ENCODE peak calls at places on chromosomes 7 and 10, in seven cellular contexts. X is Panc1, E is spleen, Q is breast epithelium, H is HCT116, V is SK-N-SH, L is sigmoid colon. G is an unnamed sample.
A peak's percentile ranks its signal among the peaks of the same experiment; 100 is the strongest.

GRCh38 chr7:64733550-64734240 is 60.5 kb upstream of the ZNF138 start:
- DNase-seq in V (peak; percentile 19), L (no peak), E (no peak), H (no peak), Q (no peak), X (no peak), G (no peak)

GRCh38 chr10:49664842-49665355 is 14.6 kb upstream of the C10orf53 start:
- DNase-seq in V (no peak), Q (no peak), H (no peak), E (no peak), X (no peak), L (no peak), G (no peak)

GRCh38 chr10:34816067-34817002 is 1.2 kb upstream of the PARD3 start:
- DNase-seq in V (peak; percentile 49), E (peak; percentile 63), Q (peak; percentile 36), X (no peak), L (peak; percentile 66), H (no peak), G (no peak)

GRCh38 chr7:99383203-99383602 is 8.7 kb downstream of the ARPC1B start:
- DNase-seq in V (no peak), X (no peak), H (no peak), E (no peak), L (no peak), Q (no peak), G (no peak)

GRCh38 chr10:118571123-118571522 is 24.3 kb downstream of the PRLHR start:
- DNase-seq in E (no peak), X (no peak), L (peak; percentile 87), H (no peak), V (peak; percentile 41), Q (peak; percentile 67), G (no peak)

GRCh38 chr10:71390921-71391690 is 5.6 kb upstream of the CDH23 start:
- DNase-seq in E (peak; percentile 23), H (no peak), Q (no peak), X (no peak), V (no peak), L (no peak), G (no peak)

GRCh38 chr7:15709978-15710377 is 23.5 kb upstream of the MEOX2 start:
- DNase-seq in E (no peak), X (no peak), L (no peak), H (no peak), Q (no peak), V (no peak), G (no peak)

GRCh38 chr7:85730016-85730415 is 543.2 kb upstream of the SEMA3D start:
- DNase-seq in V (no peak), H (no peak), E (no peak), X (no peak), Q (no peak), L (no peak), G (no peak)

DNA sequence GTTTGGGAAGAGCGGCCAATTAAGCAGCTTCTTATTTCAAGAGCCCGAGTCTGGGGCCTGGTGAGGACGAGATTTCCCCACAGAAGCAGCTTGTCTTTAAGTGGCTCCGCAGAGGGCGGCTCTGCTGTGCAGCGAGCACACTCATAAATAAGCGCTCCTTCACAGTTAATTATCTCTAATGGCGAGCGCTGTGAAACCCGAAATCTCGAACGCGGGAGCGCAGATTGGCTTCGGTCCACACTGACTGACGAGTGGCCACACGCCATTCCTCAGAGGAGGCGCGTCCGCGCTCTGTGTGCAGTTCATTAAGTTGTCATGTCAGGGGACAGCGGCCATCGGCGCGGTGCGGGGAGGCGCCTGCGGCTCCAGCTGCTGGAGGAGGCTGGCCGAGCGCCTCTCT is 560.9 kb downstream of the DNAJB6 start:
- DNase-seq in X (no peak), L (no peak), Q (no peak), H (no peak), E (no peak), V (peak; percentile 69), G (no peak)
- H3K9me3 ChIP-seq in X (no peaks in the 10 kb centered on the region), L (no peaks in the 10 kb centered on the region), Q (no peaks in the 10 kb centered on the region), H (no peaks in the 10 kb centered on the region), E (no peaks in the 10 kb centered on the region), V (peaks cover 5% of the 10 kb centered on the region), G (no peaks in the 10 kb centered on the region)

GRCh38 chr7:24979470-24979862 is 512 bp downstream of the OSBPL3 start:
- DNase-seq in H (no peak), Q (no peak), E (peak; percentile 96), L (peak; percentile 75), V (peak; percentile 86), X (no peak), G (no peak)
- TF ChIP-seq POLR2AphosphoS5 in H (no peak), Q (no peak), E (peak; percentile 75), L (no peak), V (no peak), X (no peak), G (no peak)

GRCh38 chr10:113316506-113316905 is 236.3 kb upstream of the HABP2 start:
- DNase-seq in X (no peak), E (no peak), Q (no peak), L (no peak), V (no peak), H (no peak), G (no peak)
- H3K9me3 ChIP-seq in X (no peaks in the 10 kb centered on the region), E (peaks cover 10% of the 10 kb centered on the region), Q (no peaks in the 10 kb centered on the region), L (no peaks in the 10 kb centered on the region), V (no peaks in the 10 kb centered on the region), H (no peaks in the 10 kb centered on the region), G (no peaks in the 10 kb centered on the region)

GRCh38 chr7:1103009-1103788 is 15.3 kb downstream of the GPER1 start:
- DNase-seq in V (no peak), H (no peak), Q (no peak), E (peak; percentile 56), X (no peak), L (no peak), G (no peak)
- TF ChIP-seq POLR2AphosphoS5 in V (no peak), H (no peak), Q (no peak), E (no peak), X (no peak), L (no peak), G (no peak)

DNA sequence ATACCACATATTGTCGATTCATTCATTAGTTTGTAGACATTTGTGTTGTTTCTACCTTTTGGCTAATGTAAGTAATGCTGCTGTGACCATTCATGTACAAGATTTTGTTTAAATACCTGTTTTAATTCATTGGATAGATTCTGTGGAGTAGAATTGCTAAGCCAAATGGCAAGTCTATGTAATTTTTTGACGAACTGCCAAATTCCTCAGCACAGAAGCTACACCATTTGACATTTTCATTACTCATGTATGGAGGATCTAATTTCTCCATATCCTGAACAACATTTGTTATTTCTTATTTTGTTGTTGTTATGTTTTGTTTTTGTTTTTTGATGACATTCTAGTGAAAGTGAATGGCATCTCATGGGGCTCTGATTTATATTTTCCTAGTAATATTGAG is 1351.3 kb upstream of the SORCS1 start:
- DNase-seq in H (no peak), L (no peak), Q (no peak), V (no peak), E (no peak), X (no peak), G (no peak)
- H3K9me3 ChIP-seq in H (peaks cover 12% of the 10 kb centered on the region), L (no peaks in the 10 kb centered on the region), Q (no peaks in the 10 kb centered on the region), V (no peaks in the 10 kb centered on the region), E (peaks cover 9% of the 10 kb centered on the region), X (peaks cover 8% of the 10 kb centered on the region), G (no peaks in the 10 kb centered on the region)

DNA sequence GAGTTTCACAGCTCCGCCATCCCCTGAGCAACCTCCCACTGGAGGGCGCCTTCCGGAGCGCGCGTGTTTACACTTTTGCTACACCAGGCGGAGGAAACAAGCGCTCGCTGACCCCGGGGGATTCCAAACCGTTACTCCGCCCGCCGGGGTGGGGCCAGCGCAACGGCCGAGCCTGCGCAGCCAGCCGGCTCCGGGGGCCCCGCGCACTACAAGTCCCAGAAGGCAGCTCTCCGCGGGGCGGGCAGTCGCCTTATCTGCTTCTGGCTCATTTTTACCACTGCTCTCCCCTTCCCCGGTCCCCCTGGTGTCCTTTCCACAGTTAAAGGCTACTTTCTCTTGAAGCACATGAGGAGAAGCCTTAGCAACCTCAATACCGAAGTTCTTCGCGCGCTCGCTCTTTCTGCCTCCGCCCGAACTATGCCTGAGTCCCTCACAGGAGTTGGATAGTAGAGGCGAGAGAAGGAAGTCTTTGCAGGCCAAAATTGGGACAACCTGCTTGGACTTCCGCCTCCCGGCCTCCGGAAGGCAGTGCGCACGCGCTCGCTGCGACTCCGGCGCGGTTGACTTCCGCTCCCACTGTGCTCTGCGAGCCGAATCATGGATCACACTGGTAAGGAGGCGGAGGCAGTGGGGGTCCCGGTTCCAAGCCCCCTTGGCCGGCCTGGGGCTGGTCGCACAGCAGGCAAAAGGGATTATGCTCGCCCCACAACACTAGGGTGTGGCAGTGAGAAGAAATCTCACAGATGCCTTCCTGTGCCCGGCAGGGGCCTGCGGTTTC is at the start of gene CBLL1:
- DNase-seq in L (peak; percentile 98), X (peak; percentile 93), V (peak; percentile 97), H (peak; percentile 87), Q (peak; percentile 94), E (peak; percentile 100), G (peak; percentile 85)
- TF ChIP-seq POLR2AphosphoS5 in L (peak; percentile 93), X (peak; percentile 86), V (peak; percentile 83), H (peak; percentile 65), Q (peak; percentile 79), E (peak; percentile 96), G (peak; percentile 88)